ENCODE peak calls at places on chromosomes 13 and 19, in ten cellular contexts. O is heart left ventricle; X is cardiac muscle cell; H is IMR-90; E is hepatocyte; K is CD8-positive, alpha-beta T cell; W is fibroblast of lung; Y is uterus; T is Karpas-422; G is body of pancreas. U is an unnamed sample. For H3K4me1, the result is how much of the 10 kb centered on the place peaks cover.

GRCh38 chr13:52061587-52061986 is 37.1 kb downstream of the UTP14C start:
- DNase-seq in Y (no peak), K (no peak), T (no peak), H (no peak), G (peak), O (no peak), W (no peak), X (peak), E (no peak), U (no peak)

GRCh38 chr13:64912141-64912540 is 2318.0 kb downstream of the PCDH9 start:
- DNase-seq in K (no peak), W (peak), T (no peak), Y (no peak), H (peak), O (no peak), X (peak), G (no peak), E (no peak), U (no peak)

GRCh38 chr13:48626726-48627451 is 26.8 kb upstream of the CYSLTR2 start:
- DNase-seq in E (no peak), O (no peak), T (no peak), K (no peak), G (no peak), X (peak), Y (no peak), W (no peak), H (no peak), U (no peak)

GRCh38 chr19:34066007-34066656 is 106.2 kb upstream of the LSM14A start:
- DNase-seq in X (no peak), W (no peak), Y (no peak), O (no peak), H (no peak), E (no peak), T (peak), K (no peak), G (no peak), U (no peak)

GRCh38 chr13:48448963-48449614 is 36.2 kb upstream of the LPAR6 start:
- DNase-seq in G (no peak), K (no peak), O (no peak), Y (no peak), T (no peak), W (peak), H (peak), X (peak), E (no peak), U (no peak)

GRCh38 chr13:21980049-21980448 is 309.2 kb downstream of the FGF9 start:
- DNase-seq in H (no peak), G (no peak), W (no peak), K (no peak), X (no peak), Y (no peak), E (no peak), O (no peak), T (no peak), U (no peak)

GRCh38 chr13:27006519-27007161 is 165.0 kb downstream of the USP12 start:
- DNase-seq in T (no peak), X (peak), Y (no peak), G (peak), O (no peak), W (peak), E (peak), K (no peak), H (peak), U (no peak)

GRCh38 chr19:55600336-55601028 is 394 bp downstream of the ZNF524 start:
- DNase-seq in E (peak), K (no peak), W (no peak), H (peak), T (peak), X (no peak), O (no peak), Y (no peak), G (peak), U (no peak)

GRCh38 chr19:45643927-45644771 is 5.0 kb upstream of the EML2 start:
- DNase-seq in X (no peak), E (no peak), Y (no peak), G (no peak), K (no peak), T (peak), O (no peak), W (no peak), H (no peak), U (no peak)

GRCh38 chr13:37049810-37050209 is 9.7 kb downstream of the SUPT20H start:
- DNase-seq in E (no peak), G (no peak), Y (no peak), K (no peak), W (no peak), O (no peak), X (no peak), H (no peak), T (no peak), U (no peak)

GRCh38 chr13:106467406-106468122 is 67.9 kb downstream of the EFNB2 start:
- DNase-seq in G (no peak), T (no peak), X (no peak), Y (no peak), O (no peak), K (no peak), E (no peak), H (no peak), W (no peak), U (no peak)

GRCh38 chr19:49855676-49856573 is 5.0 kb downstream of the PTOV1 start:
- DNase-seq in G (no peak), K (no peak), H (no peak), X (no peak), E (no peak), O (no peak), Y (no peak), W (no peak), T (no peak), U (no peak)

GRCh38 chr13:31369213-31369612 is 169.4 kb downstream of the B3GLCT start:
- DNase-seq in H (no peak), T (no peak), K (no peak), G (no peak), O (no peak), Y (no peak), X (peak), W (no peak), E (no peak), U (no peak)

GRCh38 chr13:43326100-43326499 is 302.7 kb downstream of the DNAJC15 start:
- DNase-seq in K (no peak), G (no peak), H (no peak), O (no peak), T (no peak), Y (no peak), E (no peak), X (no peak), W (no peak), U (no peak)

GRCh38 chr19:50580240-50580639 is 12.0 kb upstream of the LRRC4B start:
- DNase-seq in T (no peak), W (no peak), O (no peak), H (no peak), Y (no peak), G (no peak), K (no peak), E (no peak), X (no peak), U (no peak)

GRCh38 chr19:35123573-35123972 is 8.0 kb downstream of the FXYD3 start:
- DNase-seq in G (peak), W (no peak), O (no peak), X (no peak), H (no peak), T (no peak), K (no peak), Y (peak), E (no peak), U (no peak)

GRCh38 chr19:39765091-39766076 is 13.3 kb upstream of the LEUTX start:
- DNase-seq in E (peak), Y (peak), W (peak), O (no peak), T (peak), K (peak), G (peak), H (peak), X (peak), U (peak)

GRCh38 chr19:14198384-14199376 is 7.3 kb downstream of the ADGRL1 start:
- DNase-seq in W (peak), H (no peak), K (no peak), G (no peak), Y (no peak), T (peak), E (peak), O (no peak), X (peak), U (no peak)

GRCh38 chr13:102440259-102440936 is 38.5 kb upstream of the FGF14 start:
- DNase-seq in X (no peak), K (no peak), O (no peak), T (no peak), G (peak), W (no peak), E (no peak), Y (no peak), H (no peak), U (no peak)

GRCh38 chr19:45528149-45528743 is 21.0 kb downstream of the VASP start:
- DNase-seq in E (peak), T (no peak), G (peak), W (peak), X (peak), O (no peak), H (peak), Y (no peak), K (no peak), U (peak)

GRCh38 chr19:1466018-1466460 is 13.0 kb downstream of the C19orf25 start:
- DNase-seq in K (no peak), X (no peak), H (no peak), G (no peak), W (no peak), O (peak), T (no peak), E (no peak), Y (no peak), U (no peak)
- H3K4me1 ChIP-seq in K (under half), X (under half), H (under half), G (half or more), W (under half), O (half or more), T (under half), E (under half), Y (under half), U (under half)

GRCh38 chr19:54178581-54179261 is 5.8 kb upstream of the TMC4 start:
- DNase-seq in T (peak), O (no peak), G (peak), Y (no peak), H (no peak), K (no peak), W (no peak), E (no peak), X (no peak), U (no peak)

GRCh38 chr19:54183431-54183830 is 5.9 kb downstream of the MBOAT7 start:
- DNase-seq in E (no peak), O (no peak), X (no peak), H (no peak), T (peak), W (no peak), G (no peak), K (no peak), Y (no peak), U (no peak)

GRCh38 chr19:54179262-54179587 is 6.3 kb upstream of the TMC4 start:
- DNase-seq in W (no peak), X (no peak), E (no peak), K (no peak), G (no peak), Y (no peak), T (no peak), O (no peak), H (no peak), U (no peak)

GRCh38 chr19:54179921-54180452 is 7.0 kb upstream of the TMC4 start:
- DNase-seq in W (peak), K (no peak), O (no peak), Y (no peak), H (peak), X (peak), G (peak), E (peak), T (peak), U (no peak)

DNA sequence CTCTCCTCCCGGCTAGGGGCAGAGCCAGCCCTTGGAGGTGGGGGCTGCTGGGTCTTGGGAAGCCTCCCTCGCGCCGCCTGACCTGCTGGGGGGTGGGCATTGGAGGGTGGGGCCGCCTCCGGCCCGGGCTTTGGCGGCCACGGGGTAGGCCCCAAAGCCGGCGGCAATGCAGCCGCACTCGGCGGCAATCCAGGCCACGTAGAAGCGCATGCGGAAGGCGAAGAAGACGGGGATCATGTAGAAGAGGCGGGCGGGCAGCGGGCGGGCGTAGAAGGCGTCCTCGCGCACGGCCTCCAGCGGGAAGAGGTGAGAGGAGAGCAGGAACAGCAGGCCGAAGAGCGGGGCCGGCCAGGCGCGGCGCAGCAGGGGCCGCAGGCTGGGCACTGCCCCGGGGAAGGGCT is 7.7 kb upstream of the TMC4 start:
- DNase-seq in Y (no peak), G (no peak), K (no peak), T (no peak), H (no peak), X (no peak), W (no peak), E (no peak), O (no peak), U (no peak)
- H3K27ac ChIP-seq in Y (no peak), G (no peak), K (no peak), T (no peak), H (no peak), X (peak), W (peak), E (no peak), O (no peak), U (no peak)

GRCh38 chr19:1846517-1847205 is 1.6 kb downstream of the REXO1 start:
- DNase-seq in K (no peak), X (no peak), Y (no peak), G (no peak), H (no peak), T (no peak), W (no peak), O (no peak), E (no peak), U (no peak)
- H3K4me1 ChIP-seq in K (half or more), X (under half), Y (under half), G (half or more), H (under half), T (under half), W (under half), O (half or more), E (under half), U (under half)

GRCh38 chr19:16850133-16850532 is 20.9 kb downstream of the SIN3B start:
- DNase-seq in G (no peak), W (peak), H (peak), X (no peak), Y (no peak), T (no peak), E (no peak), K (no peak), O (peak), U (no peak)
- H3K27ac ChIP-seq in G (no peak), W (peak), H (peak), X (no peak), Y (no peak), T (no peak), E (no peak), K (no peak), O (no peak), U (no peak)

GRCh38 chr19:13062317-13062716 is 40.3 kb downstream of the LYL1 start:
- DNase-seq in H (no peak), T (no peak), W (no peak), E (no peak), G (no peak), O (no peak), X (no peak), K (no peak), Y (no peak), U (no peak)
- H3K4me1 ChIP-seq in H (under half), T (under half), W (under half), E (under half), G (under half), O (half or more), X (under half), K (under half), Y (under half), U (under half)

GRCh38 chr19:19055701-19056100 is 8.1 kb upstream of the SLC25A42 start:
- DNase-seq in G (no peak), W (no peak), E (no peak), O (no peak), T (no peak), X (no peak), K (no peak), Y (no peak), H (no peak), U (no peak)
- H3K27ac ChIP-seq in G (no peak), W (no peak), E (no peak), O (no peak), T (no peak), X (no peak), K (no peak), Y (no peak), H (no peak), U (no peak)

GRCh38 chr19:30602661-30603322 is 230.6 kb downstream of the ZNF536 start:
- DNase-seq in O (no peak), X (no peak), K (no peak), G (no peak), W (no peak), T (no peak), H (no peak), Y (no peak), E (no peak), U (no peak)

GRCh38 chr19:30608471-30608870 is 236.3 kb downstream of the ZNF536 start:
- DNase-seq in K (no peak), T (no peak), Y (no peak), H (no peak), X (no peak), E (no peak), O (no peak), G (no peak), W (no peak), U (no peak)

GRCh38 chr19:30604657-30605056 is 232.5 kb downstream of the ZNF536 start:
- DNase-seq in W (no peak), O (no peak), Y (no peak), G (no peak), E (no peak), H (no peak), K (no peak), X (no peak), T (no peak), U (no peak)

GRCh38 chr19:30606114-30607050 is 234.2 kb downstream of the ZNF536 start:
- DNase-seq in G (no peak), H (no peak), W (no peak), T (no peak), X (no peak), Y (no peak), E (no peak), O (no peak), K (no peak), U (no peak)

GRCh38 chr19:30605333-30605732 is 233.1 kb downstream of the ZNF536 start:
- DNase-seq in T (no peak), Y (no peak), K (no peak), H (no peak), X (no peak), O (no peak), E (no peak), W (no peak), G (no peak), U (no peak)
- H3K4me1 ChIP-seq in T (under half), Y (under half), K (under half), H (under half), X (under half), O (under half), E (under half), W (under half), G (under half), U (under half)

DNA sequence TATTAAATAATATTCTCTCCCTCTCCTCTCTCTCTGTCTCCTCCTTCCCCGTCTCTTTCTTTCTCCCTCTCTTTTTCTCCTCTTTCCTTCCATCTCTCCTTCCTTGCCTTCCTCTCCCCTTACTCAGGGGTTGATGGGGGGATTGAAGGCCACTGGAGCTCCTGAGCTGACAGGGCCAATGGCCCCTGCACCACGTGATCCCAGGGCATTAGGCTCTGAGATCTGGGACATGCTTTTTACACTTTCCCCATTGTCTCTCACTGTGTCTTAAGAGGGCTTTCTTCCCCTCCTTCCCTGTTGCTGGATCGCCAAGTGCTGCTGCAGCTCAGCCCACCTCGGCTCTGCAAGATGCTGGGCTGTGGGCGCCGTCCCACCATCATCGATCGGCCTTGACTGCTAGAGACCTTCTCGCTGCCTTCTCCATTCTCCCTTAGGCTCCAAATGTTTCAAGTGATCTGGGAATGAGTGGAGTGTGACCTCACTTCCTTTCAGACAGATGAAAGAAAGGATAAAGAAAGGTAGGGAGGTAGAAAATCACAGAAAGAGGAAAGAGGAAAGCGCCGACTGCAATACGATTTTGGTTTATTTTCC is 42.2 kb downstream of the COL4A1 start:
- DNase-seq in K (no peak), O (no peak), E (no peak), Y (peak), X (no peak), W (no peak), H (no peak), T (no peak), G (no peak), U (no peak)
- H3K27ac ChIP-seq in K (no peak), O (peak), E (peak), Y (peak), X (no peak), W (no peak), H (no peak), T (no peak), G (no peak), U (no peak)

U was measured in iPS DF 6.9.